ENCODE peak calls at places on chromosomes 6 and 20, in six cellular contexts. R, B, K, H, M and T are unnamed samples.

GRCh38 chr20:58192567-58192966 is 35.9 kb downstream of the ANKRD60 start:
- DNase-seq in K (peak; percentile 65), H (peak; percentile 30), M (no peak), R (no peak), B (no peak), T (no peak)

GRCh38 chr6:56820060-56820459 is 134.8 kb upstream of the BEND6 start:
- DNase-seq in B (no peak), R (no peak), M (no peak), H (no peak), K (no peak), T (no peak)

GRCh38 chr6:110495949-110496348 is 19.5 kb upstream of the SLC22A16 start:
- DNase-seq in K (no peak), M (no peak), H (peak; percentile 27), R (no peak), B (no peak), T (no peak)

GRCh38 chr6:24882835-24883555 is 52.8 kb downstream of the RIPOR2 start:
- DNase-seq in R (no peak), K (no peak), M (no peak), H (no peak), B (no peak), T (no peak)

GRCh38 chr20:18001131-18001921 is 32.5 kb downstream of the MGME1 start:
- DNase-seq in K (no peak), M (peak; percentile 90), R (no peak), H (no peak), B (no peak), T (peak; percentile 17)

GRCh38 chr6:859936-860335 is 167.0 kb upstream of the EXOC2 start:
- DNase-seq in M (no peak), B (no peak), R (no peak), K (no peak), H (no peak), T (no peak)

GRCh38 chr6:147322299-147323162 is 118.3 kb downstream of the STXBP5 start:
- DNase-seq in K (no peak), B (no peak), H (no peak), M (no peak), R (peak; percentile 54), T (peak; percentile 74)

GRCh38 chr6:170140129-170140528 is 150.7 kb downstream of the DLL1 start:
- DNase-seq in M (no peak), H (peak; percentile 13), R (no peak), K (no peak), B (no peak), T (no peak)

GRCh38 chr6:105324386-105325000 is 78.4 kb downstream of the PREP start:
- DNase-seq in H (no peak), B (no peak), K (no peak), R (no peak), M (no peak), T (no peak)

GRCh38 chr6:90082847-90083246 is 188.6 kb downstream of the GJA10 start:
- DNase-seq in R (no peak), K (no peak), M (no peak), H (no peak), B (no peak), T (peak; percentile 31)

GRCh38 chr6:13767121-13767794 is 47.1 kb downstream of the MCUR1 start:
- DNase-seq in R (no peak), M (no peak), K (peak; percentile 36), B (no peak), H (peak; percentile 34), T (no peak)

GRCh38 chr6:138640028-138640427 is 133.5 kb upstream of the CCDC28A start:
- DNase-seq in M (no peak), R (no peak), B (no peak), H (no peak), K (no peak), T (no peak)

GRCh38 chr6:168560126-168560525 is 119.1 kb downstream of the SMOC2 start:
- DNase-seq in R (no peak), H (no peak), B (no peak), M (no peak), K (no peak), T (no peak)

GRCh38 chr6:136613477-136613876 is 63.3 kb upstream of the MAP7 start:
- DNase-seq in B (no peak), K (no peak), R (no peak), M (no peak), H (no peak), T (no peak)

GRCh38 chr6:106870069-106870468 is 104.5 kb downstream of the CD24 start:
- DNase-seq in K (no peak), H (no peak), R (no peak), M (peak; percentile 29), B (no peak), T (no peak)

GRCh38 chr20:1307571-1307971 is 21.4 kb downstream of the SDCBP2 start:
- DNase-seq in R (no peak), B (no peak), H (no peak), K (no peak), M (no peak), T (no peak)

GRCh38 chr20:25490656-25491445 is 83.4 kb downstream of the GINS1 start:
- DNase-seq in M (no peak), R (no peak), K (no peak), B (no peak), H (no peak), T (no peak)

GRCh38 chr6:96521267-96521624 is 360 bp upstream of the UFL1 start:
- DNase-seq in H (no peak), R (no peak), K (no peak), M (no peak), B (no peak), T (no peak)

GRCh38 chr20:3446779-3447178 is 24.0 kb upstream of the ATRN start:
- DNase-seq in M (no peak), R (no peak), H (peak; percentile 80), B (no peak), K (no peak), T (no peak)

GRCh38 chr6:24856246-24856599 is 57.5 kb upstream of the ARMH2 start:
- DNase-seq in B (no peak), R (no peak), M (no peak), H (no peak), K (no peak), T (no peak)

GRCh38 chr20:11329271-11329670 is 588.4 kb upstream of the BTBD3 start:
- DNase-seq in K (no peak), B (no peak), R (no peak), M (no peak), H (no peak), T (no peak)

GRCh38 chr6:33632603-33633039 is 11.5 kb downstream of the ITPR3 start:
- DNase-seq in M (peak; percentile 75), B (peak; percentile 70), H (peak; percentile 82), K (peak; percentile 80), R (no peak), T (no peak)

GRCh38 chr6:125991653-125992052 is 5.3 kb downstream of the TRMT11 start:
- DNase-seq in H (no peak), M (no peak), B (no peak), R (no peak), K (no peak), T (no peak)
- TF ChIP-seq GABPA in H (no peak), M (no peak), B (no peak), R (no peak), K (no peak), T (no peak)

GRCh38 chr20:34542439-34542838 is 16.1 kb upstream of the MAP1LC3A start:
- DNase-seq in K (no peak), R (no peak), B (no peak), M (no peak), H (no peak), T (no peak)

GRCh38 chr20:34541917-34542316 is 16.6 kb upstream of the MAP1LC3A start:
- DNase-seq in B (no peak), R (no peak), K (no peak), M (no peak), H (no peak), T (no peak)

GRCh38 chr20:34543457-34544056 is 15.0 kb upstream of the MAP1LC3A start:
- DNase-seq in B (no peak), H (no peak), R (no peak), K (no peak), M (no peak), T (no peak)

GRCh38 chr20:34546751-34547181 is 11.8 kb upstream of the MAP1LC3A start:
- DNase-seq in K (no peak), H (no peak), M (no peak), B (no peak), R (no peak), T (no peak)

DNA sequence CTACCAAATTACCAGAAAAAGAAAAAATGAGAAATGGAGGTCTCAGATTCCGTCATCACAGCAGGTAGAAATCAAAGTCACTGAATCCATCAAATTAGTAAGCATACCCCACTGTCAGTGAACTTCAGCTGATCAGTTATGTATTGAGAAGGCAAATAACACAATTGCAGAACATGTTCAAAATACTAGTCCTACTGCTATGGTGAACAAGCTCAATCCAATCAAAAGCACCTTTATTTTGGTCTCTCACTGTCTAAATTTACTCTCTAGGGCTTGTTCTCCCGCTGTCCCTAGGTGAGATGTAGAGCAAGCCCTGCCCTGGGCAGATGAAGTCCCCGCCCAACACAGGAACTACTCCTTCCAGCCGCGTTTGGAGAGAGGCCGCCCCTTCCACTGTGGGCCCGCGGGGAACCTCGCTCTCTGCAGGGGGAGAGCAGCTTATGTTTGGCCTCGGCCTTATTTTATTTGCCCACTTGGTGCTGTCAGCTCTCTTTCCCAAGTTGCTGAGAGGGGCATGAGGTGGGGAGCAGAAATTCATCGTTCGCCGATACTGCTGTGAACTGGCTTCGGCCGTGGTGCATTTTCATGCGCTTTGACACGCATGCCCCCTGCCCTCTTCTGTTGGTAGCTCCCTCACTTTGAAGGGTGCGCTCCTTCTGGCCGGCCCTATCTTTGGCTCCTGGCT is 14.3 kb upstream of the MAP1LC3A start:
- DNase-seq in H (no peak), M (no peak), K (no peak), R (no peak), B (no peak), T (no peak)
- TF ChIP-seq GABPA in H (no peak), M (no peak), K (no peak), R (no peak), B (no peak), T (no peak)

GRCh38 chr6:157240059-157240959 is 83.0 kb downstream of the TMEM242 start:
- DNase-seq in B (no peak), R (no peak), M (peak; percentile 37), K (no peak), H (peak; percentile 92), T (no peak)
- TF ChIP-seq GABPA in B (no peak), R (no peak), M (no peak), K (no peak), H (no peak), T (no peak)

GRCh38 chr20:38631155-38632022 is 29.8 kb downstream of the ARHGAP40 start:
- DNase-seq in M (no peak), B (no peak), R (no peak), K (no peak), H (peak; percentile 25), T (no peak)

GRCh38 chr20:38630727-38631126 is 29.1 kb downstream of the ARHGAP40 start:
- DNase-seq in K (no peak), M (no peak), R (no peak), B (no peak), H (no peak), T (no peak)

GRCh38 chr20:38640486-38640885 is 38.9 kb downstream of the ARHGAP40 start:
- DNase-seq in M (no peak), K (no peak), B (no peak), R (no peak), H (no peak), T (no peak)

GRCh38 chr20:38633577-38634093 is 32.0 kb downstream of the ARHGAP40 start:
- DNase-seq in H (peak; percentile 82), R (no peak), M (peak; percentile 71), B (peak; percentile 51), K (peak; percentile 86), T (peak; percentile 62)

GRCh38 chr20:38635721-38636285 is 34.2 kb downstream of the ARHGAP40 start:
- DNase-seq in H (peak; percentile 24), R (no peak), B (no peak), K (no peak), M (no peak), T (peak; percentile 61)
- TF ChIP-seq GABPA in H (no peak), R (no peak), B (no peak), K (no peak), M (no peak), T (no peak)